ENCODE peak calls at places on chromosomes 12 and 14, in five cellular contexts. T, V, S, A and G are unnamed samples.

GRCh38 chr12:113917393-113917792 is 48.7 kb downstream of the RBM19 start:
- DNase-seq in T (no peak), S (no peak), A (no peak), V (no peak), G (no peak)

GRCh38 chr12:127781336-127781735 is 485.6 kb upstream of the TMEM132C start:
- DNase-seq in A (no peak), V (no peak), S (no peak), T (no peak), G (no peak)

GRCh38 chr12:76755829-76756379 is 8.0 kb upstream of the ZDHHC17 start:
- DNase-seq in V (no peak), A (no peak), T (no peak), S (no peak), G (no peak)

GRCh38 chr12:44000309-44000952 is 164.6 kb downstream of the TMEM117 start:
- DNase-seq in S (peak; percentile 15), T (peak; percentile 58), A (no peak), V (no peak), G (no peak)

GRCh38 chr14:91897121-91897701 is 29.9 kb upstream of the TC2N start:
- DNase-seq in S (peak; percentile 69), A (peak; percentile 82), T (peak; percentile 67), V (peak; percentile 80), G (no peak)

GRCh38 chr12:52687527-52688385 is 7.5 kb upstream of the KRT1 start:
- DNase-seq in V (no peak), S (no peak), A (no peak), T (no peak), G (no peak)

GRCh38 chr14:49770212-49770817 is 2.4 kb downstream of the KLHDC2 start:
- DNase-seq in V (peak; percentile 63), A (no peak), T (peak; percentile 11), S (no peak), G (no peak)

GRCh38 chr14:103382375-103382774 is 2.8 kb upstream of the MARK3 start:
- DNase-seq in V (no peak), T (peak; percentile 93), A (no peak), S (no peak), G (no peak)

GRCh38 chr12:52423661-52424503 is 10.3 kb downstream of the KRT75 start:
- DNase-seq in S (no peak), A (no peak), T (peak; percentile 35), V (no peak), G (no peak)

GRCh38 chr12:54603173-54603814 is 14.8 kb upstream of the PPP1R1A start:
- DNase-seq in S (peak; percentile 75), V (peak; percentile 71), T (peak; percentile 84), A (peak; percentile 53), G (no peak)

GRCh38 chr12:110717037-110717436 is 25.7 kb downstream of the PPP1CC start:
- DNase-seq in V (no peak), T (no peak), S (no peak), A (no peak), G (no peak)

GRCh38 chr14:95545769-95546168 is 10.9 kb downstream of the GLRX5 start:
- DNase-seq in T (peak; percentile 77), S (no peak), A (no peak), V (no peak), G (no peak)

GRCh38 chr12:98998697-98999299 is 353.7 kb downstream of the APAF1 start:
- DNase-seq in T (peak; percentile 58), A (no peak), V (no peak), S (no peak), G (no peak)

GRCh38 chr12:50825372-50825838 is 17.3 kb upstream of the TMPRSS12 start:
- DNase-seq in A (no peak), S (no peak), T (peak; percentile 89), V (no peak), G (no peak)

GRCh38 chr14:75047506-75047905 is 3.8 kb downstream of the MLH3 start:
- DNase-seq in V (no peak), T (no peak), S (no peak), A (no peak), G (no peak)

GRCh38 chr12:113387631-113388030 is 16.1 kb downstream of the SDS start:
- DNase-seq in V (no peak), T (no peak), S (no peak), A (no peak), G (no peak)

GRCh38 chr12:76548222-76548837 is 11.2 kb downstream of the OSBPL8 start:
- DNase-seq in S (no peak), A (no peak), T (no peak), V (no peak), G (no peak)

GRCh38 chr12:98653866-98654493 is 8.9 kb downstream of the APAF1 start:
- DNase-seq in S (no peak), T (peak; percentile 81), V (no peak), A (no peak), G (no peak)

GRCh38 chr12:75655233-75655879 is 143.9 kb upstream of the KRR1 start:
- DNase-seq in T (no peak), V (no peak), A (no peak), S (no peak), G (no peak)

GRCh38 chr12:49264873-49265792 is at the start of gene TUBA1C:
- DNase-seq in A (peak; percentile 91), T (peak; percentile 97), S (peak; percentile 32), V (peak; percentile 95), G (peak; percentile 79)
- TF ChIP-seq CTCF in A (no peak), T (no peak), S (no peak), V (no peak), G (no peak)

DNA sequence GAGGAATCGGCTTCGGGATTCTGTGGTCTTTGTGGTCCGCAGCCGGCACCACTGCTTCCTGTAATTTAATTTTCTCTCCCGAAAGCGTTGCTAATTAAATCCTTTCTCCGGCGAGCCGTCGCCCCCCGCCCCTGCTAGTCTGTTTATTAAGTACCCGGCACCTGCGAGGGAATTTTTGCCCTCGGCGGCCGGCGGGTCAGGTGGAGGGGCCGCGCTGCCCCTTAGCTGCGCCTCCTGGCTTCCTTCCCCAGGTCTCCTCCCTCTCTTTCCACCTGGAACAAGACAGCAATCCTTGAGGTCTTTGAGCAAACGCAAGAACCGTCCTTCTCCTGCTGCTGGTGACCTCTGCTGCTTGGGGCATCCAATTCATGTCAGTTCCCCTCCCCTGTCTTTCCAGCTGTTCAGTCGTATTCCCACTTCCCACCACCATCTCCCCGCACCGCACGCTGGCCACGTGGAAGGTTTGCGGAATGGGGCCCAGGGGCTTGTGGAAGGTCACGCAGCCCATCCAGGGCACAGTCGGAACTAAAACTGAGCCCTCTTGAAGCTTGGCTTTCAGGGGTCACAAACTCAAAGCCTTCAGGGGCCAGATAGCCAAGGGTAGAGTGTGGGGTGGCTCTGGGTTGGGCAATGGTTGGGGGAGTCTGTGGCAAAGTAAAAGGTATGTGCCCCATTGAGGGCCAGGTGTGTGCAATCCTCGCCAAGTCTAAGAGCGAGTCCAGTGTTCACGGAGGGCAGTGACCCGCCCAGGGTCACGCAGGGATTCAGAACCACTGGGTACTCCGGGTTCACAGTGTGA is 16.1 kb downstream of the ZDHHC22 start:
- DNase-seq in A (no peak), S (no peak), V (no peak), T (no peak), G (no peak)
- TF ChIP-seq CTCF in A (no peak), S (no peak), V (no peak), T (no peak), G (no peak)

GRCh38 chr14:104685216-104685997 is 4.0 kb upstream of the INF2 start:
- DNase-seq in V (no peak), S (no peak), A (no peak), T (no peak), G (no peak)
- TF ChIP-seq CTCF in V (no peak), S (no peak), A (no peak), T (peak; percentile 2), G (no peak)

GRCh38 chr14:99418217-99418616 is 62.4 kb downstream of the SETD3 start:
- DNase-seq in T (no peak), S (no peak), A (no peak), V (no peak), G (no peak)

GRCh38 chr14:99422220-99423010 is 58.2 kb downstream of the SETD3 start:
- DNase-seq in A (no peak), T (no peak), V (no peak), S (no peak), G (no peak)

GRCh38 chr14:99419905-99420304 is 60.8 kb downstream of the SETD3 start:
- DNase-seq in A (no peak), S (no peak), V (no peak), T (no peak), G (no peak)

GRCh38 chr14:99423434-99423833 is 57.2 kb downstream of the SETD3 start:
- DNase-seq in A (no peak), T (no peak), S (no peak), V (no peak), G (no peak)

DNA sequence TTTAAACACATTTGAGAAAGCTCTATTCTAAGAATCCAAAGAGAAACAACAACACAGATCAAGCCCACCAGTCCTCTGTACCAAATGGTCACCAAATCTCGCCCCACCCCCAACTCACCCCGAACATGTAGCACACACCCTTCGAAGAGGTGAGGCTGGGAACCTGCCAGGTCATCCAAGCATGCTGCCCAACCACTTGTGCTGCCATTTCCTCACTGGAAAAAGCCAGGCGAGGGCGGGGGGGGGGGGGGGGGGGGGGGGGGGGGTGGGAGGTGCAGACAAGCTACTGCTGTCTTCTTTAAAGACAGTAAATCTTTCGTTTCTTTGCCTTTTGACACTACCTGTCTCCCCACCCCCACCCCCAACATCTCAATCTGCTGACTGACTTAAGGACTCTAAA is 59.9 kb downstream of the SETD3 start:
- DNase-seq in A (no peak), T (peak; percentile 14), V (peak; percentile 36), S (no peak), G (no peak)
- TF ChIP-seq CTCF in A (no peak), T (no peak), V (no peak), S (no peak), G (no peak)

GRCh38 chr12:74646831-74647230 is 109.2 kb downstream of the ATXN7L3B start:
- DNase-seq in V (no peak), A (no peak), T (peak; percentile 1), S (no peak), G (no peak)
- TF ChIP-seq CTCF in V (no peak), A (no peak), T (no peak), S (peak; percentile 67), G (no peak)

GRCh38 chr14:21072102-21072501 is 2.0 kb downstream of the ARHGEF40 start:
- DNase-seq in A (peak; percentile 64), S (no peak), T (peak; percentile 77), V (no peak), G (no peak)
- TF ChIP-seq CTCF in A (peak; percentile 6), S (no peak), T (no peak), V (no peak), G (no peak)

DNA sequence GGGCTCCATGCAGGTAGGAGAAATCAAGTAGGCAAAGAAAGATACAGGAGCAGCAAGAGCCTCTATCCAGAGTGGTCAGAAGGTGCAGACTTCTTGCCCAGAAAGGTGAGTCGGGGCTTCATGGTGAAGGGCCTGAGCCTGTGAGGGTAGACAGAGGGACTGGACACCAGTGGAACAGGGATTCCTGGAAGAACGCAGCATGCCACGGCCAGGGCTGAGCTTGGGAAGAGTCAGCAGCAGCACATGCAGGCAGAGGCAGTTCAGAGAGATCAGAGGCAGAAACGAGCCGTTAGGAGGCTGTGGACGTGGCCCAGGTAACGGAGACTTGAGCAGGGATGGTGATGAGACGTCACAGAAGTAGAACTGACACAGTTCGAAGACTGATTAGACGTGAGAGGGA is 202.6 kb upstream of the DIO3 start:
- DNase-seq in T (no peak), V (no peak), A (no peak), S (no peak), G (no peak)
- TF ChIP-seq CTCF in T (no peak), V (no peak), A (no peak), S (no peak), G (no peak)

GRCh38 chr14:100076133-100076532 is 10.9 kb downstream of the EVL start:
- DNase-seq in A (peak; percentile 44), V (no peak), T (peak; percentile 25), S (no peak), G (no peak)
- TF ChIP-seq CTCF in A (no peak), V (no peak), T (peak; percentile 31), S (peak; percentile 14), G (no peak)